ENCODE peak calls at places on chromosome 9, in five cellular contexts. V is gastrocnemius medialis; S is activated CD8-positive, alpha-beta T cell treated with anti-CD3 and anti-CD28 coated beads, Interleukin-2, amount 10 ng/mL, durations not matched to agents 7 days and 5 days; I is gastroesophageal sphincter; A is left lung. F is an unnamed sample.

GRCh38 chr9:90894956-90895687 is 93.5 kb downstream of the SYK start:
- ATAC-seq in V (no peak), S (no peak), I (no peak), A (peak), F (peak)

GRCh38 chr9:120950421-120951388 is 24.1 kb upstream of the TRAF1 start:
- ATAC-seq in V (no peak), S (no peak), I (peak), A (peak), F (no peak)

GRCh38 chr9:76311576-76311975 is 82.7 kb downstream of the RFK start:
- ATAC-seq in V (no peak), S (no peak), I (no peak), A (no peak), F (no peak)

GRCh38 chr9:123742009-123742767 is 187.7 kb downstream of the DENND1A start:
- ATAC-seq in V (peak), S (no peak), I (peak), A (peak), F (no peak)

GRCh38 chr9:114153761-114154596 is 1.4 kb upstream of the COL27A1 start:
- ATAC-seq in V (no peak), S (no peak), I (no peak), A (peak), F (peak)

GRCh38 chr9:95379630-95380029 is 62.1 kb upstream of the FANCC start:
- ATAC-seq in V (no peak), S (no peak), I (no peak), A (no peak), F (no peak)

GRCh38 chr9:92986175-92987110 is 39.1 kb downstream of the FGD3 start:
- ATAC-seq in V (no peak), S (peak), I (no peak), A (peak), F (no peak)

GRCh38 chr9:10479172-10479571 is 133.6 kb downstream of the PTPRD start:
- ATAC-seq in V (no peak), S (no peak), I (no peak), A (no peak), F (peak)

GRCh38 chr9:107927276-107927675 is 437.7 kb upstream of the KLF4 start:
- ATAC-seq in V (no peak), S (no peak), I (no peak), A (no peak), F (no peak)

GRCh38 chr9:30670805-30671562 is 1713.5 kb upstream of the ACO1 start:
- ATAC-seq in V (no peak), S (no peak), I (no peak), A (no peak), F (no peak)

F was measured in SK-N-SH treated with all-trans-retinoic acid at 6 μM for 48 hours.